ENCODE peak calls at places on chromosomes 2 and 18, in seven cellular contexts. G, K, Z, X, W, M and O are unnamed samples.

GRCh38 chr18:79208882-79209281 is 139.7 kb downstream of the ATP9B start:
- DNase-seq in G (no peak), K (no peak), Z (no peak), X (no peak), W (no peak), M (no peak), O (no peak)

GRCh38 chr2:58042486-58042970 is 4.1 kb upstream of the VRK2 start:
- DNase-seq in G (no peak), K (peak; percentile 90), Z (no peak), X (peak; percentile 79), W (no peak), M (no peak), O (no peak)

GRCh38 chr2:191178806-191179514 is 28.2 kb upstream of the STAT4 start:
- DNase-seq in G (peak; percentile 63), K (peak; percentile 47), Z (no peak), X (peak; percentile 72), W (peak; percentile 93), M (no peak), O (no peak)

GRCh38 chr18:29248856-29249255 is 1071.9 kb upstream of the CDH2 start:
- DNase-seq in G (no peak), K (peak; percentile 20), Z (no peak), X (no peak), W (no peak), M (no peak), O (no peak)

GRCh38 chr18:46239549-46239948 is 135.4 kb downstream of the HAUS1 start:
- DNase-seq in G (no peak), K (no peak), Z (no peak), X (no peak), W (no peak), M (no peak), O (no peak)

GRCh38 chr2:236293241-236293810 is 29.1 kb upstream of the ASB18 start:
- DNase-seq in G (no peak), K (no peak), Z (no peak), X (no peak), W (no peak), M (no peak), O (no peak)

GRCh38 chr18:7038330-7038846 is 79.2 kb downstream of the LAMA1 start:
- DNase-seq in G (peak; percentile 60), K (peak; percentile 76), Z (no peak), X (peak; percentile 98), W (peak; percentile 94), M (peak; percentile 56), O (no peak)

GRCh38 chr2:45681675-45682074 is 30.2 kb downstream of the PRKCE start:
- DNase-seq in G (no peak), K (peak; percentile 92), Z (peak; percentile 59), X (peak; percentile 74), W (peak; percentile 36), M (no peak), O (no peak)

GRCh38 chr18:62897153-62897552 is 181.8 kb downstream of the PHLPP1 start:
- DNase-seq in G (no peak), K (peak; percentile 85), Z (no peak), X (no peak), W (no peak), M (no peak), O (no peak)

GRCh38 chr2:72214429-72215143 is 66.9 kb upstream of the CYP26B1 start:
- DNase-seq in G (no peak), K (peak; percentile 80), Z (no peak), X (no peak), W (no peak), M (no peak), O (no peak)

GRCh38 chr2:241092677-241093076 is 9.4 kb downstream of the MTERF4 start:
- DNase-seq in G (peak; percentile 39), K (no peak), Z (no peak), X (no peak), W (no peak), M (no peak), O (no peak)

GRCh38 chr2:216328347-216328746 is 43.9 kb downstream of the MARCHF4 start:
- DNase-seq in G (no peak), K (peak; percentile 17), Z (no peak), X (no peak), W (no peak), M (no peak), O (no peak)
- TF ChIP-seq CTCF in G (no peak), K (peak; percentile 27), Z (no peak), X (no peak), W (peak; percentile 45), M (no peak), O (peak; percentile 63)

GRCh38 chr2:37196320-37197195 is at the start of gene CEBPZOS:
- DNase-seq in G (peak; percentile 89), K (peak; percentile 71), Z (peak; percentile 93), X (no peak), W (peak; percentile 48), M (peak; percentile 93), O (no peak)
- TF ChIP-seq CTCF in G (no peak), K (no peak), Z (no peak), X (no peak), W (no peak), M (no peak), O (no peak)

GRCh38 chr18:59646228-59646945 is 50.8 kb downstream of the CCBE1 start:
- DNase-seq in G (no peak), K (no peak), Z (no peak), X (no peak), W (no peak), M (no peak), O (no peak)
- TF ChIP-seq CTCF in G (no peak), K (no peak), Z (peak; percentile 16), X (no peak), W (no peak), M (no peak), O (no peak)

GRCh38 chr2:221106241-221106640 is 465.9 kb downstream of the EPHA4 start:
- DNase-seq in G (no peak), K (peak; percentile 92), Z (no peak), X (no peak), W (no peak), M (no peak), O (no peak)

GRCh38 chr2:221107424-221107823 is 464.7 kb downstream of the EPHA4 start:
- DNase-seq in G (no peak), K (no peak), Z (no peak), X (no peak), W (no peak), M (no peak), O (no peak)

GRCh38 chr2:221103930-221104329 is 468.2 kb downstream of the EPHA4 start:
- DNase-seq in G (no peak), K (no peak), Z (no peak), X (no peak), W (no peak), M (no peak), O (no peak)

GRCh38 chr2:221102896-221103688 is 469.0 kb downstream of the EPHA4 start:
- DNase-seq in G (no peak), K (peak; percentile 57), Z (no peak), X (no peak), W (no peak), M (no peak), O (no peak)

GRCh38 chr2:221104391-221104811 is 467.7 kb downstream of the EPHA4 start:
- DNase-seq in G (peak; percentile 49), K (peak; percentile 66), Z (no peak), X (no peak), W (no peak), M (no peak), O (no peak)
- TF ChIP-seq CTCF in G (no peak), K (peak; percentile 21), Z (no peak), X (no peak), W (peak; percentile 5), M (no peak), O (peak; percentile 14)